ENCODE peak calls at places on chromosome 6, in seven cellular contexts. One of them, this sample, is unnamed.

GRCh38 chr6:136717297-136717990 is 74.8 kb downstream of the MAP3K5 start:
- DNase-seq in mesenchymal stem cell: no peak
- DNase-seq in mesendoderm: no peak
- DNase-seq in trophoblast cell: no peak
- DNase-seq in IMR-90: peak; percentile 31
- DNase-seq in neuronal stem cell: no peak
- DNase-seq in H1: no peak
- DNase-seq in this sample: no peak

GRCh38 chr6:53203483-53203882 is 54.8 kb upstream of the GCM1 start:
- DNase-seq in IMR-90: no peak
- DNase-seq in H1: no peak
- DNase-seq in neuronal stem cell: no peak
- DNase-seq in mesendoderm: no peak
- DNase-seq in mesenchymal stem cell: no peak
- DNase-seq in trophoblast cell: no peak
- DNase-seq in this sample: no peak

GRCh38 chr6:154122195-154122925 is 83.3 kb downstream of the OPRM1 start:
- DNase-seq in mesenchymal stem cell: no peak
- DNase-seq in neuronal stem cell: no peak
- DNase-seq in mesendoderm: no peak
- DNase-seq in trophoblast cell: no peak
- DNase-seq in IMR-90: no peak
- DNase-seq in H1: no peak
- DNase-seq in this sample: no peak

GRCh38 chr6:125117818-125118217 is 35.8 kb upstream of the TPD52L1 start:
- DNase-seq in mesenchymal stem cell: no peak
- DNase-seq in mesendoderm: no peak
- DNase-seq in H1: no peak
- DNase-seq in neuronal stem cell: no peak
- DNase-seq in trophoblast cell: no peak
- DNase-seq in IMR-90: no peak
- DNase-seq in this sample: no peak

GRCh38 chr6:17393335-17394191 is at the start of gene CAP2:
- DNase-seq in mesenchymal stem cell: peak; percentile 75
- DNase-seq in IMR-90: peak; percentile 59
- DNase-seq in neuronal stem cell: peak; percentile 75
- DNase-seq in trophoblast cell: peak; percentile 23
- DNase-seq in H1: peak; percentile 83
- DNase-seq in mesendoderm: peak; percentile 93
- DNase-seq in this sample: peak; percentile 86

GRCh38 chr6:3291346-3291745 is 32.6 kb downstream of the PSMG4 start:
- DNase-seq in H1: no peak
- DNase-seq in mesenchymal stem cell: no peak
- DNase-seq in mesendoderm: no peak
- DNase-seq in neuronal stem cell: no peak
- DNase-seq in IMR-90: no peak
- DNase-seq in trophoblast cell: no peak
- DNase-seq in this sample: no peak

GRCh38 chr6:40717411-40718057 is 130.4 kb upstream of the LRFN2 start:
- DNase-seq in mesenchymal stem cell: no peak
- DNase-seq in H1: no peak
- DNase-seq in IMR-90: no peak
- DNase-seq in mesendoderm: no peak
- DNase-seq in neuronal stem cell: no peak
- DNase-seq in trophoblast cell: no peak
- DNase-seq in this sample: no peak

GRCh38 chr6:52576392-52577021 is 353 bp downstream of the TRAM2 start:
- DNase-seq in mesenchymal stem cell: peak; percentile 88
- DNase-seq in H1: peak; percentile 81
- DNase-seq in trophoblast cell: peak; percentile 67
- DNase-seq in IMR-90: peak; percentile 85
- DNase-seq in neuronal stem cell: peak; percentile 63
- DNase-seq in mesendoderm: peak; percentile 92
- DNase-seq in this sample: peak; percentile 76

GRCh38 chr6:98998103-98998502 is 50.4 kb upstream of the FBXL4 start:
- DNase-seq in mesenchymal stem cell: no peak
- DNase-seq in H1: no peak
- DNase-seq in trophoblast cell: no peak
- DNase-seq in neuronal stem cell: no peak
- DNase-seq in mesendoderm: no peak
- DNase-seq in IMR-90: no peak
- DNase-seq in this sample: no peak

GRCh38 chr6:80182291-80182690 is 75.8 kb downstream of the BCKDHB start:
- DNase-seq in IMR-90: peak; percentile 81
- DNase-seq in trophoblast cell: no peak
- DNase-seq in neuronal stem cell: no peak
- DNase-seq in H1: no peak
- DNase-seq in mesenchymal stem cell: peak; percentile 54
- DNase-seq in mesendoderm: no peak
- DNase-seq in this sample: no peak

GRCh38 chr6:133951881-133952814 is 876 bp upstream of the TBPL1 start:
- DNase-seq in IMR-90: peak; percentile 80
- DNase-seq in mesenchymal stem cell: peak; percentile 87
- DNase-seq in neuronal stem cell: peak; percentile 51
- DNase-seq in H1: peak; percentile 76
- DNase-seq in mesendoderm: peak; percentile 84
- DNase-seq in trophoblast cell: peak; percentile 23
- DNase-seq in this sample: peak; percentile 41

GRCh38 chr6:166112580-166112979 is 55.1 kb downstream of the TBXT start:
- DNase-seq in neuronal stem cell: no peak
- DNase-seq in trophoblast cell: peak; percentile 86
- DNase-seq in mesenchymal stem cell: peak; percentile 97
- DNase-seq in mesendoderm: no peak
- DNase-seq in IMR-90: peak; percentile 53
- DNase-seq in H1: no peak
- DNase-seq in this sample: no peak

GRCh38 chr6:79375635-79376425 is 141.3 kb upstream of the HMGN3 start:
- DNase-seq in trophoblast cell: no peak
- DNase-seq in mesendoderm: no peak
- DNase-seq in IMR-90: no peak
- DNase-seq in neuronal stem cell: no peak
- DNase-seq in H1: no peak
- DNase-seq in mesenchymal stem cell: no peak
- DNase-seq in this sample: no peak

GRCh38 chr6:85677243-85677956 is 34.7 kb upstream of the SYNCRIP start:
- DNase-seq in mesendoderm: no peak
- DNase-seq in H1: no peak
- DNase-seq in mesenchymal stem cell: peak; percentile 79
- DNase-seq in neuronal stem cell: no peak
- DNase-seq in trophoblast cell: no peak
- DNase-seq in IMR-90: no peak
- DNase-seq in this sample: no peak

GRCh38 chr6:143333081-143333480 is 117.4 kb downstream of the ADAT2 start:
- DNase-seq in mesendoderm: no peak
- DNase-seq in trophoblast cell: no peak
- DNase-seq in IMR-90: no peak
- DNase-seq in mesenchymal stem cell: no peak
- DNase-seq in neuronal stem cell: no peak
- DNase-seq in H1: no peak
- DNase-seq in this sample: no peak

GRCh38 chr6:41927253-41927652 is 6.0 kb downstream of the BYSL start:
- DNase-seq in mesendoderm: no peak
- DNase-seq in mesenchymal stem cell: no peak
- DNase-seq in H1: no peak
- DNase-seq in IMR-90: no peak
- DNase-seq in neuronal stem cell: no peak
- DNase-seq in trophoblast cell: no peak
- DNase-seq in this sample: no peak

GRCh38 chr6:124870611-124871201 is 91.5 kb upstream of the RNF217 start:
- DNase-seq in IMR-90: peak; percentile 64
- DNase-seq in mesenchymal stem cell: peak; percentile 46
- DNase-seq in mesendoderm: no peak
- DNase-seq in H1: no peak
- DNase-seq in trophoblast cell: no peak
- DNase-seq in neuronal stem cell: no peak
- DNase-seq in this sample: no peak

GRCh38 chr6:116969211-116969863 is 92.3 kb downstream of the RFX6 start:
- DNase-seq in trophoblast cell: peak; percentile 17
- DNase-seq in neuronal stem cell: peak; percentile 45
- DNase-seq in IMR-90: peak; percentile 50
- DNase-seq in mesenchymal stem cell: peak; percentile 39
- DNase-seq in mesendoderm: peak; percentile 58
- DNase-seq in H1: no peak
- DNase-seq in this sample: no peak

GRCh38 chr6:45930419-45931059 is 85.1 kb downstream of the CLIC5 start:
- DNase-seq in trophoblast cell: peak; percentile 46
- DNase-seq in H1: peak; percentile 83
- DNase-seq in IMR-90: peak; percentile 41
- DNase-seq in mesenchymal stem cell: peak; percentile 68
- DNase-seq in mesendoderm: peak; percentile 72
- DNase-seq in neuronal stem cell: peak; percentile 58
- DNase-seq in this sample: peak; percentile 73

GRCh38 chr6:52423971-52424381 is 3.8 kb downstream of the EFHC1 start:
- DNase-seq in neuronal stem cell: no peak
- DNase-seq in trophoblast cell: peak; percentile 32
- DNase-seq in IMR-90: peak; percentile 90
- DNase-seq in mesendoderm: peak; percentile 90
- DNase-seq in H1: no peak
- DNase-seq in mesenchymal stem cell: peak; percentile 85
- DNase-seq in this sample: peak; percentile 54

GRCh38 chr6:90003069-90003800 is 109.0 kb downstream of the GJA10 start:
- DNase-seq in trophoblast cell: no peak
- DNase-seq in mesenchymal stem cell: no peak
- DNase-seq in neuronal stem cell: no peak
- DNase-seq in IMR-90: no peak
- DNase-seq in H1: no peak
- DNase-seq in mesendoderm: no peak
- DNase-seq in this sample: no peak

GRCh38 chr6:39416728-39417127 is 94.2 kb upstream of the KCNK16 start:
- DNase-seq in H1: no peak
- DNase-seq in neuronal stem cell: no peak
- DNase-seq in mesendoderm: peak; percentile 90
- DNase-seq in IMR-90: peak; percentile 40
- DNase-seq in mesenchymal stem cell: peak; percentile 89
- DNase-seq in trophoblast cell: peak; percentile 95
- DNase-seq in this sample: peak; percentile 70

GRCh38 chr6:10441655-10442009 is 26.8 kb upstream of the TFAP2A start:
- DNase-seq in mesenchymal stem cell: no peak
- DNase-seq in H1: no peak
- DNase-seq in IMR-90: no peak
- DNase-seq in neuronal stem cell: no peak
- DNase-seq in mesendoderm: no peak
- DNase-seq in trophoblast cell: no peak
- DNase-seq in this sample: no peak

GRCh38 chr6:10446548-10446947 is 31.7 kb upstream of the TFAP2A start:
- DNase-seq in mesenchymal stem cell: no peak
- DNase-seq in mesendoderm: no peak
- DNase-seq in IMR-90: no peak
- DNase-seq in neuronal stem cell: no peak
- DNase-seq in H1: no peak
- DNase-seq in trophoblast cell: no peak
- DNase-seq in this sample: no peak

GRCh38 chr6:10437891-10438290 is 23.0 kb upstream of the TFAP2A start:
- DNase-seq in neuronal stem cell: no peak
- DNase-seq in mesenchymal stem cell: no peak
- DNase-seq in mesendoderm: no peak
- DNase-seq in IMR-90: no peak
- DNase-seq in trophoblast cell: no peak
- DNase-seq in H1: no peak
- DNase-seq in this sample: no peak

GRCh38 chr6:10441004-10441654 is 26.3 kb upstream of the TFAP2A start:
- DNase-seq in trophoblast cell: peak; percentile 91
- DNase-seq in mesenchymal stem cell: peak; percentile 88
- DNase-seq in IMR-90: peak; percentile 87
- DNase-seq in neuronal stem cell: no peak
- DNase-seq in mesendoderm: peak; percentile 83
- DNase-seq in H1: no peak
- DNase-seq in this sample: no peak
- H3K4me2 ChIP-seq in trophoblast cell: peak overlapping the region; percentile 46
- H3K4me2 ChIP-seq in mesenchymal stem cell: peak overlapping the region; percentile 1
- H3K4me2 ChIP-seq in IMR-90: peak overlapping the region; percentile 63
- H3K4me2 ChIP-seq in neuronal stem cell: no peak overlapping the region
- H3K4me2 ChIP-seq in mesendoderm: no peak overlapping the region
- H3K4me2 ChIP-seq in H1: no peak overlapping the region
- H3K4me2 ChIP-seq in this sample: no peak overlapping the region

DNA sequence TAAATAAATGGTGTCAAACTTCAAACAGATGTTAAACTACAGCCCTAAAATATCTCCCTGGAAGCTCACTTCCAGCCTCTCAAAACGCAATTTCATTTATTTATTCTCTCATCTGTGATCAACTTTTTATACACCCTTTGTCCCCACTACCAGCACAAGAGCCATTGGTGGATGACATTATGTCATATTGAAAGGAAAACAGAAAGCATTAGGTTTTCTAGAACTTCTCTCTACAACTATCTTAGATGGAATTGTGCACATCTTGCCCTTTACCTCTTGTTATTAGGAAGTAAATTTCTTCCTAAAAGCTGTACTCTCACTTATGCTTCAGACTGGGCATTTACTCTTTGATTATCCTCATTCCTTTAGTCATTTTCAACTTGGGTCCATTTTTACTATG is 771.2 kb upstream of the GJE1 start:
- DNase-seq in mesenchymal stem cell: no peak
- DNase-seq in neuronal stem cell: no peak
- DNase-seq in trophoblast cell: no peak
- DNase-seq in H1: no peak
- DNase-seq in IMR-90: no peak
- DNase-seq in mesendoderm: no peak
- DNase-seq in this sample: no peak
- H4K8ac ChIP-seq in mesenchymal stem cell: no peak overlapping the region
- H4K8ac ChIP-seq in neuronal stem cell: no peak overlapping the region
- H4K8ac ChIP-seq in trophoblast cell: no peak overlapping the region
- H4K8ac ChIP-seq in H1: no peak overlapping the region
- H4K8ac ChIP-seq in IMR-90: no peak overlapping the region
- H4K8ac ChIP-seq in mesendoderm: no peak overlapping the region
- H4K8ac ChIP-seq in this sample: no peak overlapping the region

DNA sequence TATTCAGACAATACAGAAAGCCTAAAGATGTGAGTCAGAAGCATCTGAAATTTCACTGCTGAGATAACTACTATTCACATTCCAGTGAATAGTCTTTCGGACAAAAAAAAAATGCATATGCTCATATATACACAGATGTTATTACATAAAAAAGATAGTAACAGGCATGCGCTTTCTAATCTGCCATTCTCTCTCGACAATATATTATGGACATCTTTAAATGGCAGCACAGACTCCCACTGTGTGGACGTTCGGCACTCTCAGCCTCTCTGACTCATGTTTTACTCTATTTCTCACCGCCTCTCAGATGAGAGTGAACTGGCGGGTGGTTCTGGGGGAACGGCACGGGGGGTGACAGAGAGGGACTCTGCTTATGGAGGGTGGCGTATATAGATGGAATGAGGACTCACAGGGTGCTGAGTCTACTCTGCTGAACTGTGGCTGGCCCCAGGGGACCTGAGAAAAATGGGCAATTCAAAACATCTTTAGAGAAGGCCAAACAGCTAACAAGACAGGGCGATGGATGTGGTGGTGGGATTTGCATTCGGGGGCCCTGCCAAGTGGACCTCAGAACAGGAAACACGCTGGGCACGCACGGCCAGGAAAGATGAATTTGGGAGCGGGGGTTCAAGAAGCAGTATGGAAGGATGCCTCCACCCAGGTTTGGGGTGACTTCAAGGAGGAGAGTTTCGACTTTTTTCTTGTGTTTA is 68.9 kb downstream of the MDGA1 start:
- DNase-seq in IMR-90: peak; percentile 80
- DNase-seq in mesenchymal stem cell: peak; percentile 49
- DNase-seq in trophoblast cell: no peak
- DNase-seq in mesendoderm: no peak
- DNase-seq in neuronal stem cell: no peak
- DNase-seq in H1: no peak
- DNase-seq in this sample: no peak
- H3K9ac ChIP-seq in IMR-90: no peak overlapping the region
- H3K9ac ChIP-seq in mesenchymal stem cell: no peak overlapping the region
- H3K9ac ChIP-seq in trophoblast cell: no peak overlapping the region
- H3K9ac ChIP-seq in mesendoderm: no peak overlapping the region
- H3K9ac ChIP-seq in neuronal stem cell: no peak overlapping the region
- H3K9ac ChIP-seq in H1: no peak overlapping the region
- H3K9ac ChIP-seq in this sample: no peak overlapping the region

GRCh38 chr6:33840064-33840926 is 36.5 kb upstream of the MLN start:
- DNase-seq in mesendoderm: peak; percentile 96
- DNase-seq in H1: no peak
- DNase-seq in mesenchymal stem cell: peak; percentile 100
- DNase-seq in trophoblast cell: peak; percentile 92
- DNase-seq in IMR-90: peak; percentile 98
- DNase-seq in neuronal stem cell: no peak
- DNase-seq in this sample: no peak
- H3K4me2 ChIP-seq in mesendoderm: no peak overlapping the region
- H3K4me2 ChIP-seq in H1: no peak overlapping the region
- H3K4me2 ChIP-seq in mesenchymal stem cell: no peak overlapping the region
- H3K4me2 ChIP-seq in trophoblast cell: peak overlapping the region; percentile 21
- H3K4me2 ChIP-seq in IMR-90: peak overlapping the region; percentile 27
- H3K4me2 ChIP-seq in neuronal stem cell: no peak overlapping the region
- H3K4me2 ChIP-seq in this sample: no peak overlapping the region

This sample was measured in H9.